ENCODE peak calls at places on chromosomes 13 and 19, in five cellular contexts. E is SK-N-DZ, O is sciatic nerve, L is NCI-H2081 treated with DMSO at 0.1 percent for 48 hours, Y is heart left ventricle. X is an unnamed sample.

GRCh38 chr13:112702983-112703379 is 13.1 kb downstream of the ATP11A start:
- DNase-seq in E (peak), L (no peak), Y (no peak), O (no peak), X (no peak)

GRCh38 chr19:44745386-44745831 is 3.1 kb upstream of the BCL3 start:
- DNase-seq in E (no peak), O (peak), L (no peak), Y (peak), X (peak)

GRCh38 chr19:21023901-21024300 is 3.4 kb downstream of the ZNF430 start:
- DNase-seq in Y (no peak), L (no peak), E (no peak), O (no peak), X (no peak)

GRCh38 chr13:110245421-110245899 is 61.5 kb downstream of the COL4A1 start:
- DNase-seq in O (no peak), Y (no peak), E (no peak), L (no peak), X (no peak)

GRCh38 chr13:96710166-96710866 is 284.0 kb downstream of the OXGR1 start:
- DNase-seq in O (no peak), E (no peak), Y (no peak), L (no peak), X (no peak)

GRCh38 chr13:110149036-110149435 is 157.9 kb downstream of the COL4A1 start:
- DNase-seq in O (no peak), L (no peak), E (no peak), Y (no peak), X (peak)

GRCh38 chr13:107284168-107284567 is 716.2 kb upstream of the ARGLU1 start:
- DNase-seq in E (no peak), L (no peak), O (no peak), Y (no peak), X (no peak)

GRCh38 chr19:18438331-18439024 is 545 bp upstream of the ISYNA1 start:
- DNase-seq in E (no peak), Y (peak), L (no peak), O (no peak), X (no peak)

GRCh38 chr13:63206431-63206830 is 1790.8 kb upstream of the PCDH20 start:
- DNase-seq in Y (no peak), L (no peak), E (no peak), O (no peak), X (no peak)

GRCh38 chr13:26590379-26590778 is 32.9 kb downstream of the WASF3 start:
- DNase-seq in Y (no peak), L (no peak), O (no peak), E (no peak), X (no peak)

GRCh38 chr13:40662866-40663265 is 3.6 kb downstream of the FOXO1 start:
- DNase-seq in L (no peak), Y (no peak), O (no peak), E (no peak), X (no peak)

GRCh38 chr19:35044317-35045117 is 3.0 kb downstream of the HPN start:
- DNase-seq in L (no peak), O (no peak), E (no peak), Y (peak), X (peak)

GRCh38 chr19:39516270-39516669 is 1.3 kb downstream of the SELENOV start:
- DNase-seq in Y (no peak), O (no peak), L (no peak), E (no peak), X (no peak)

GRCh38 chr13:36674337-36675212 is 755 bp downstream of the SERTM1 start:
- DNase-seq in O (no peak), Y (no peak), L (no peak), E (no peak), X (no peak)

GRCh38 chr19:33414667-33415605 is 41.4 kb downstream of the CEBPG start:
- DNase-seq in L (no peak), O (no peak), E (peak), Y (no peak), X (no peak)

GRCh38 chr13:42401376-42401775 is 129.4 kb downstream of the AKAP11 start:
- DNase-seq in L (no peak), O (no peak), Y (no peak), E (no peak), X (no peak)

GRCh38 chr13:101178394-101178793 is 237.9 kb downstream of the NALCN start:
- DNase-seq in O (no peak), L (no peak), E (no peak), Y (no peak), X (no peak)

X was measured in right atrium auricular region.